ENCODE peak calls at places on chromosomes 16 and 17, in eight cellular contexts. D is uterus, Q is fibroblast of pulmonary artery, V is astrocyte of the cerebellum, G is OCI-LY7, T is esophagus squamous epithelium, R is AG04450, S is mucosa of descending colon. Z is an unnamed sample.

GRCh38 chr17:80445152-80446110 is 30.5 kb downstream of the ENDOV start:
- DNase-seq in D (no peak), R (no peak), Q (no peak), G (no peak), S (no peak), V (no peak), T (no peak), Z (no peak)

GRCh38 chr17:74192950-74193781 is 10.3 kb upstream of the RPL38 start:
- DNase-seq in D (no peak), R (no peak), S (peak; percentile 76), T (no peak), V (no peak), Q (no peak), G (no peak), Z (peak; percentile 70)

GRCh38 chr16:67528222-67528869 is at the start of gene RIPOR1:
- DNase-seq in V (no peak), G (peak; percentile 1), T (no peak), Q (no peak), D (peak; percentile 67), R (no peak), S (peak; percentile 70), Z (no peak)

GRCh38 chr17:1644493-1645206 is 882 bp downstream of the SCARF1 start:
- DNase-seq in Q (peak; percentile 26), R (no peak), D (no peak), V (no peak), G (no peak), S (peak; percentile 65), T (no peak), Z (peak; percentile 48)

GRCh38 chr16:19140392-19140791 is 26.6 kb downstream of the ITPRIPL2 start:
- DNase-seq in S (no peak), V (no peak), D (no peak), G (no peak), Q (no peak), T (no peak), R (no peak), Z (no peak)

GRCh38 chr17:44400226-44400847 is 10.9 kb upstream of the ITGA2B start:
- DNase-seq in T (no peak), G (peak; percentile 23), D (no peak), Q (peak; percentile 45), R (peak; percentile 7), V (peak; percentile 6), S (no peak), Z (peak; percentile 36)

GRCh38 chr17:54992797-54993639 is 24.5 kb downstream of the STXBP4 start:
- DNase-seq in D (no peak), Q (peak; percentile 70), T (no peak), R (no peak), S (no peak), V (peak; percentile 35), G (peak; percentile 75), Z (peak; percentile 62)

GRCh38 chr16:3112881-3113574 is 642 bp downstream of the ZNF205 start:
- DNase-seq in D (peak; percentile 57), R (no peak), V (no peak), Q (peak; percentile 45), G (no peak), S (no peak), T (no peak), Z (no peak)

GRCh38 chr16:11024333-11025053 is 80.1 kb downstream of the CLEC16A start:
- DNase-seq in Q (no peak), G (no peak), T (no peak), V (no peak), R (no peak), D (peak; percentile 8), S (no peak), Z (peak; percentile 62)

GRCh38 chr17:75566456-75567233 is 21.0 kb upstream of the MYO15B start:
- DNase-seq in T (no peak), Q (no peak), S (no peak), R (no peak), D (no peak), V (no peak), G (peak; percentile 87), Z (no peak)

GRCh38 chr16:1996175-1996574 is 6.4 kb downstream of the SYNGR3 start:
- DNase-seq in D (no peak), T (no peak), S (no peak), Q (no peak), V (no peak), G (no peak), R (no peak), Z (no peak)

GRCh38 chr16:86827521-86827920 is 249.2 kb downstream of the FOXL1 start:
- DNase-seq in Q (no peak), G (no peak), R (no peak), D (no peak), V (no peak), T (no peak), S (no peak), Z (no peak)

GRCh38 chr16:85286970-85287814 is 174.9 kb upstream of the CIBAR2 start:
- DNase-seq in Q (peak; percentile 7), R (no peak), D (no peak), S (peak; percentile 65), V (no peak), T (no peak), G (no peak), Z (peak; percentile 50)

GRCh38 chr16:70437017-70437581 is 1.8 kb downstream of the ST3GAL2 start:
- DNase-seq in S (no peak), T (no peak), V (peak; percentile 63), R (peak; percentile 77), Q (peak; percentile 95), D (peak; percentile 56), G (peak; percentile 64), Z (peak; percentile 95)

GRCh38 chr16:56931253-56931768 is 631 bp upstream of the HERPUD1 start:
- DNase-seq in Q (no peak), D (no peak), T (peak; percentile 60), R (no peak), S (peak; percentile 83), G (peak; percentile 93), V (no peak), Z (peak; percentile 16)

GRCh38 chr16:16162591-16162990 is 60.7 kb downstream of the ABCC6 start:
- DNase-seq in V (no peak), Q (no peak), G (peak; percentile 17), S (no peak), D (no peak), R (no peak), T (no peak), Z (no peak)

GRCh38 chr16:19708498-19709205 is 9.4 kb downstream of the KNOP1 start:
- DNase-seq in Q (no peak), R (no peak), V (no peak), T (no peak), G (no peak), D (no peak), S (no peak), Z (no peak)

GRCh38 chr17:80000136-80000535 is 35.5 kb downstream of the TBC1D16 start:
- DNase-seq in Q (no peak), D (no peak), V (no peak), S (no peak), R (no peak), T (no peak), G (no peak), Z (no peak)

GRCh38 chr16:59696495-59696894 is 962.4 kb upstream of the GOT2 start:
- DNase-seq in T (no peak), D (no peak), Q (no peak), V (no peak), S (no peak), G (no peak), R (no peak), Z (no peak)

GRCh38 chr16:70688266-70688742 is 2.5 kb upstream of the MTSS2 start:
- DNase-seq in D (peak; percentile 76), G (no peak), S (peak; percentile 70), V (peak; percentile 28), T (no peak), R (no peak), Q (peak; percentile 74), Z (peak; percentile 22)

GRCh38 chr17:77727216-77727615 is 231.3 kb upstream of the TNRC6C start:
- DNase-seq in Q (no peak), R (no peak), D (no peak), T (no peak), G (no peak), V (no peak), S (no peak), Z (no peak)

GRCh38 chr17:30237296-30238002 is 2.0 kb upstream of the SLC6A4 start:
- DNase-seq in Q (no peak), R (no peak), V (no peak), T (no peak), S (no peak), G (no peak), D (no peak), Z (no peak)
- H3K4me3 ChIP-seq in Q (no peak overlapping the region), R (no peak overlapping the region), V (no peak overlapping the region), T (no peak overlapping the region), S (no peak overlapping the region), G (no peak overlapping the region), D (no peak overlapping the region), Z (no peak overlapping the region)

DNA sequence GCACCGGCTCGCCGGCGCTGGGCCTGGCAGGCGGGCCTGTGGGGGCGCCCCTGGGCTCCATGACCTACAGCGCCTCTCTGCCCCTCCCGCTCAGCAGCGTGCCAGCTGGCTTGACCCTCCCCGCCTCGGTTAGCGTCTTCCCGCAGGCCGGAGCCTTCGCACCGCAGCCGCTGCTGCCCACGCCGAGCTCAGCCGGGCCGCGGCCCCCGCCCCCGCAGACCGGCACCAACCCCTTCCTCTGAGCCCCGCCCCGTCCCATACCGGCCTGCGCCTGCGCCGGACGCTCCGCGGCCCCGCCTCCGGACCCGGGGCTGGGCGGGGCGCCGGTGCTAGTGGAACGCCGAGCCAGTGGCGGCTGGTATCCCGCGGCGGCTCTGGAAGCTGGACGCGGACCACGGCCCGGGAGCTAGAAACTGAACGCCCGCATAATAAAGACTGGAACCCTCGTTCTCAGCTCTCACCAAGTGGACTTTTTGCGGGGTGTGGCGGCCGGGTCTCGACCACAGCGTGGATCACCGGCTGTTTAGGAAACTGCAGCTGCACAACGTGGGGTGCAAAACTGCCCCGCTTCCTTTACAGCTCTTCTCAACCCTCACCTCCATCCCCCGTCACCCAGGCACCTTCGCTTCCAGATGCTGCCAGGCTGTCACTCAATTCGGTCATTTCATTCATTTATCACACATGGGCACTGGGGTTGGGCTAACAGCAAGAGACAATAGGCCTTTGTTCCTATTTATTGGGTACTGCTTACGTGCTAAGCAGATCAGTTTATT is 4.9 kb upstream of the SPATA20 start:
- DNase-seq in R (no peak), Q (peak; percentile 73), D (peak; percentile 89), T (no peak), S (peak; percentile 92), G (peak; percentile 82), V (no peak), Z (peak; percentile 69)
- TF ChIP-seq CTCF in R (peak; percentile 21), Q (no peak), D (peak; percentile 49), T (peak; percentile 8), S (no peak), G (peak; percentile 70), V (no peak), Z (no peak)

GRCh38 chr17:38418693-38419507 is 9.4 kb upstream of the ARHGAP23 start:
- DNase-seq in R (no peak), Q (no peak), S (no peak), D (no peak), G (peak; percentile 43), T (no peak), V (no peak), Z (no peak)
- H3K4me3 ChIP-seq in R (peak overlapping the region; percentile 43), Q (no peak overlapping the region), S (no peak overlapping the region), D (peak overlapping the region; percentile 36), G (peak overlapping the region; percentile 60), T (peak overlapping the region; percentile 12), V (peak overlapping the region; percentile 20), Z (no peak overlapping the region)

DNA sequence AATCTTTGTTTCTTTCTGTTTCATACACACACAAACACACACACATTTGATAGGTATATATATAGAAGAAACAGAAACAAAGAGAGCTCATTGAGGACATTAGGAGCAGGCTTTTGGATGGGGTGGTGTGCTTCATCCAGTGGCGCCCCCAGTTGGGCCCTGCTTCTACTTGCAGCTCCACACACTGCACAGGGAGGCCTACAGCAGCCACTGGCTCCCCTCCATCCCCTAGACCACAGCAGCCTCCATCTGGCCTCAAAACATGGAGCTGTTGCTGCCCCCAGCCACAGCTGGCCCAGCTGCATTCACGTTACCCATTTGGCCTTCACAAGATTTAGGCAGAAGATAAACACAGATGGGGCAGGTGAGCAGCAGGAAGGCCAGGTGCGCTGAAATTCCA is 33.1 kb upstream of the NF1 start:
- DNase-seq in S (no peak), D (no peak), T (no peak), V (no peak), R (no peak), Q (no peak), G (peak; percentile 56), Z (peak; percentile 6)
- TF ChIP-seq CTCF in S (no peak), D (no peak), T (no peak), V (no peak), R (peak; percentile 14), Q (no peak), G (peak; percentile 69), Z (peak; percentile 10)

Z was measured in fibroblast of mammary gland.